ENCODE peak calls at places on chromosomes 11 and 22, in nine cellular contexts. Y is RCC 7860, W is GM20000, N is activated T-helper 1 cell treated with Interleukin-2 at 50 U/mL for 16 hours, A is NCI-H82, H is psoas muscle, K is mucosa of descending colon, D is A673, J is upper lobe of right lung. U is an unnamed sample.

GRCh38 chr11:112889446-112889845 is 71.8 kb upstream of the NCAM1 start:
- DNase-seq in Y (no peak), W (no peak), N (no peak), A (no peak), H (no peak), K (no peak), D (no peak), J (no peak), U (no peak)

GRCh38 chr11:59901306-59901705 is 22.7 kb downstream of the OOSP3 start:
- DNase-seq in Y (peak), W (no peak), N (no peak), A (no peak), H (no peak), K (peak), D (peak), J (no peak), U (peak)

GRCh38 chr11:63767415-63768231 is 952 bp downstream of the ZFTA start:
- DNase-seq in Y (peak), W (peak), N (no peak), A (peak), H (peak), K (peak), D (peak), J (peak), U (peak)

GRCh38 chr22:31846161-31847115 is 92.6 kb downstream of the DEPDC5 start:
- DNase-seq in Y (no peak), W (peak), N (no peak), A (no peak), H (no peak), K (no peak), D (no peak), J (no peak), U (peak)

GRCh38 chr11:126127898-126128297 is 65.2 kb upstream of the CDON start:
- DNase-seq in Y (no peak), W (no peak), N (no peak), A (no peak), H (no peak), K (no peak), D (no peak), J (no peak), U (no peak)

GRCh38 chr11:64864473-64865285 is 13.7 kb downstream of the EHD1 start:
- DNase-seq in Y (no peak), W (peak), N (no peak), A (no peak), H (peak), K (peak), D (no peak), J (no peak), U (no peak)

GRCh38 chr22:43432883-43433415 is 21.1 kb downstream of the MPPED1 start:
- DNase-seq in Y (no peak), W (no peak), N (no peak), A (no peak), H (no peak), K (no peak), D (no peak), J (peak), U (no peak)

GRCh38 chr22:43946391-43946680 is 8.9 kb upstream of the SAMM50 start:
- DNase-seq in Y (no peak), W (no peak), N (no peak), A (no peak), H (no peak), K (no peak), D (peak), J (no peak), U (no peak)

GRCh38 chr11:1391165-1392010 is 1.7 kb downstream of the BRSK2 start:
- DNase-seq in Y (no peak), W (no peak), N (no peak), A (peak), H (no peak), K (no peak), D (peak), J (no peak), U (no peak)

GRCh38 chr22:17717708-17718107 is 56.6 kb downstream of the BID start:
- DNase-seq in Y (no peak), W (no peak), N (no peak), A (no peak), H (no peak), K (no peak), D (no peak), J (no peak), U (no peak)

GRCh38 chr22:44157916-44158618 is 22.7 kb upstream of the PARVG start:
- DNase-seq in Y (no peak), W (no peak), N (no peak), A (no peak), H (no peak), K (no peak), D (no peak), J (no peak), U (no peak)

GRCh38 chr11:63599211-63600122 is 14.8 kb downstream of the PLAAT3 start:
- DNase-seq in Y (peak), W (no peak), N (no peak), A (no peak), H (no peak), K (no peak), D (no peak), J (no peak), U (no peak)

GRCh38 chr11:12183827-12184620 is 73.6 kb downstream of the MICAL2 start:
- DNase-seq in Y (no peak), W (no peak), N (no peak), A (no peak), H (no peak), K (no peak), D (no peak), J (no peak), U (no peak)

GRCh38 chr11:130383363-130384168 is 44.8 kb downstream of the ADAMTS8 start:
- DNase-seq in Y (peak), W (no peak), N (no peak), A (no peak), H (peak), K (peak), D (no peak), J (no peak), U (peak)

GRCh38 chr22:38415561-38416321 is 39.3 kb downstream of the KCNJ4 start:
- DNase-seq in Y (no peak), W (no peak), N (no peak), A (peak), H (no peak), K (no peak), D (peak), J (peak), U (no peak)

GRCh38 chr22:24175160-24175808 is 6.0 kb upstream of the SUSD2 start:
- DNase-seq in Y (peak), W (peak), N (peak), A (peak), H (peak), K (peak), D (peak), J (peak), U (peak)

GRCh38 chr22:20437253-20438065 is at the start of gene SCARF2:
- DNase-seq in Y (no peak), W (peak), N (no peak), A (peak), H (peak), K (peak), D (no peak), J (peak), U (no peak)

GRCh38 chr11:44805152-44805461 is 78.3 kb downstream of the TSPAN18 start:
- DNase-seq in Y (no peak), W (no peak), N (no peak), A (no peak), H (no peak), K (no peak), D (no peak), J (no peak), U (no peak)

GRCh38 chr11:2213384-2213842 is 41.8 kb upstream of the TH start:
- DNase-seq in Y (no peak), W (no peak), N (no peak), A (no peak), H (peak), K (no peak), D (peak), J (peak), U (no peak)

GRCh38 chr22:42473484-42474193 is 41.4 kb upstream of the NFAM1 start:
- DNase-seq in Y (peak), W (peak), N (no peak), A (peak), H (no peak), K (peak), D (peak), J (no peak), U (peak)

U was measured in Calu3.